ENCODE peak calls at places on chromosome 4, in six cellular contexts. One of them, this sample, is unnamed.
A peak's percentile ranks its signal among the peaks of the same experiment; 100 is the strongest.

GRCh38 chr4:14916554-14917304 is 85.6 kb upstream of the CPEB2 start:
- DNase-seq in lung: no peak
- DNase-seq in body of pancreas: no peak
- DNase-seq in tibial artery: no peak
- DNase-seq in foreskin keratinocyte: no peak
- DNase-seq in small intestine: no peak
- DNase-seq in this sample: peak; percentile 11

GRCh38 chr4:184287697-184288255 is 70.1 kb upstream of the ENPP6 start:
- DNase-seq in lung: peak; percentile 81
- DNase-seq in body of pancreas: peak; percentile 31
- DNase-seq in tibial artery: no peak
- DNase-seq in foreskin keratinocyte: peak; percentile 33
- DNase-seq in small intestine: peak; percentile 74
- DNase-seq in this sample: no peak

GRCh38 chr4:173675446-173675845 is 145.4 kb upstream of the HAND2 start:
- DNase-seq in lung: no peak
- DNase-seq in body of pancreas: no peak
- DNase-seq in tibial artery: no peak
- DNase-seq in foreskin keratinocyte: no peak
- DNase-seq in small intestine: no peak
- DNase-seq in this sample: no peak

GRCh38 chr4:75289843-75290616 is 224.2 kb downstream of the RCHY1 start:
- DNase-seq in lung: no peak
- DNase-seq in body of pancreas: peak; percentile 12
- DNase-seq in tibial artery: no peak
- DNase-seq in foreskin keratinocyte: peak; percentile 63
- DNase-seq in small intestine: peak; percentile 10
- DNase-seq in this sample: peak; percentile 99

GRCh38 chr4:1413221-1413663 is 7.0 kb upstream of the NKX1-1 start:
- DNase-seq in lung: no peak
- DNase-seq in body of pancreas: no peak
- DNase-seq in tibial artery: no peak
- DNase-seq in foreskin keratinocyte: no peak
- DNase-seq in small intestine: no peak
- DNase-seq in this sample: no peak

GRCh38 chr4:67051000-67051789 is 494.1 kb downstream of the CENPC start:
- DNase-seq in lung: no peak
- DNase-seq in body of pancreas: no peak
- DNase-seq in tibial artery: no peak
- DNase-seq in foreskin keratinocyte: no peak
- DNase-seq in small intestine: no peak
- DNase-seq in this sample: no peak

GRCh38 chr4:33512397-33512796 is 2731.9 kb downstream of the ARAP2 start:
- DNase-seq in lung: no peak
- DNase-seq in body of pancreas: no peak
- DNase-seq in tibial artery: no peak
- DNase-seq in foreskin keratinocyte: no peak
- DNase-seq in small intestine: no peak
- DNase-seq in this sample: no peak

GRCh38 chr4:144463896-144464295 is 182.1 kb upstream of the HHIP start:
- DNase-seq in lung: no peak
- DNase-seq in body of pancreas: no peak
- DNase-seq in tibial artery: no peak
- DNase-seq in foreskin keratinocyte: no peak
- DNase-seq in small intestine: no peak
- DNase-seq in this sample: peak; percentile 85

GRCh38 chr4:173488656-173489055 is 41.4 kb downstream of the HAND2 start:
- DNase-seq in lung: no peak
- DNase-seq in body of pancreas: no peak
- DNase-seq in tibial artery: no peak
- DNase-seq in foreskin keratinocyte: no peak
- DNase-seq in small intestine: no peak
- DNase-seq in this sample: no peak

GRCh38 chr4:144583658-144584057 is 62.3 kb upstream of the HHIP start:
- DNase-seq in lung: no peak
- DNase-seq in body of pancreas: no peak
- DNase-seq in tibial artery: no peak
- DNase-seq in foreskin keratinocyte: no peak
- DNase-seq in small intestine: no peak
- DNase-seq in this sample: no peak

GRCh38 chr4:120815361-120815760 is 107.2 kb downstream of the PRDM5 start:
- DNase-seq in lung: no peak
- DNase-seq in body of pancreas: no peak
- DNase-seq in tibial artery: no peak
- DNase-seq in foreskin keratinocyte: no peak
- DNase-seq in small intestine: no peak
- DNase-seq in this sample: no peak

GRCh38 chr4:168846414-168846813 is 163.6 kb downstream of the CBR4 start:
- DNase-seq in lung: no peak
- DNase-seq in body of pancreas: no peak
- DNase-seq in tibial artery: no peak
- DNase-seq in foreskin keratinocyte: no peak
- DNase-seq in small intestine: no peak
- DNase-seq in this sample: no peak
- H3K4me1 ChIP-seq in lung: peaks cover 41% of the 10 kb centered on the region
- H3K4me1 ChIP-seq in body of pancreas: peaks cover 6% of the 10 kb centered on the region
- H3K4me1 ChIP-seq in tibial artery: peaks cover 83% of the 10 kb centered on the region
- H3K4me1 ChIP-seq in foreskin keratinocyte: peaks cover 51% of the 10 kb centered on the region
- H3K4me1 ChIP-seq in small intestine: peaks cover 10% of the 10 kb centered on the region
- H3K4me1 ChIP-seq in this sample: peaks cover 47% of the 10 kb centered on the region

DNA sequence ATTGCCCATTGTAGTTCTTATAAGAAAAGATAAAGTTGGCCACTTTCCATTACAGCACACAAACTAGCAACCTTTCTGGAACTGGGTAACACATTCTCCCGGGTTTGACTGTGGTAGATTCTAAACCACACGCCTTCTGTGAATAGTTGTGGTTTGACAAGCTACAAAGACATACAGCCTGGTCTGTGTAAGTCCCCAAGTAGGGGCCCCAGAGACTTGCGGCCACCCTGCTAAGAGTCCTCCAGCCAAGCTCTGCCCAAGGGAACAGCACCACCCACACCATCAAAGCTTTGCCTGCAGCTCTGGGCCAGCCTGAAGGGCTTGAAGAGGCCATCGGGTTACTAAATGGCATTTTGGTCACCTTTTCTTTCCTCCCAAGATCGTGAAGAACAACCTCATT is 203.4 kb downstream of the MAML3 start:
- DNase-seq in lung: no peak
- DNase-seq in body of pancreas: no peak
- DNase-seq in tibial artery: no peak
- DNase-seq in foreskin keratinocyte: no peak
- DNase-seq in small intestine: peak; percentile 39
- DNase-seq in this sample: peak; percentile 64
- H3K4me1 ChIP-seq in lung: peaks cover 4% of the 10 kb centered on the region
- H3K4me1 ChIP-seq in body of pancreas: peaks cover 6% of the 10 kb centered on the region
- H3K4me1 ChIP-seq in tibial artery: peaks cover 11% of the 10 kb centered on the region
- H3K4me1 ChIP-seq in foreskin keratinocyte: no peaks in the 10 kb centered on the region
- H3K4me1 ChIP-seq in small intestine: no peaks in the 10 kb centered on the region
- H3K4me1 ChIP-seq in this sample: peaks cover 7% of the 10 kb centered on the region

GRCh38 chr4:84237008-84237407 is 262.1 kb downstream of the NKX6-1 start:
- DNase-seq in lung: no peak
- DNase-seq in body of pancreas: no peak
- DNase-seq in tibial artery: no peak
- DNase-seq in foreskin keratinocyte: peak; percentile 3
- DNase-seq in small intestine: no peak
- DNase-seq in this sample: no peak
- H3K4me1 ChIP-seq in lung: no peaks in the 10 kb centered on the region
- H3K4me1 ChIP-seq in body of pancreas: no peaks in the 10 kb centered on the region
- H3K4me1 ChIP-seq in tibial artery: no peaks in the 10 kb centered on the region
- H3K4me1 ChIP-seq in foreskin keratinocyte: no peaks in the 10 kb centered on the region
- H3K4me1 ChIP-seq in small intestine: no peaks in the 10 kb centered on the region
- H3K4me1 ChIP-seq in this sample: no peaks in the 10 kb centered on the region

DNA sequence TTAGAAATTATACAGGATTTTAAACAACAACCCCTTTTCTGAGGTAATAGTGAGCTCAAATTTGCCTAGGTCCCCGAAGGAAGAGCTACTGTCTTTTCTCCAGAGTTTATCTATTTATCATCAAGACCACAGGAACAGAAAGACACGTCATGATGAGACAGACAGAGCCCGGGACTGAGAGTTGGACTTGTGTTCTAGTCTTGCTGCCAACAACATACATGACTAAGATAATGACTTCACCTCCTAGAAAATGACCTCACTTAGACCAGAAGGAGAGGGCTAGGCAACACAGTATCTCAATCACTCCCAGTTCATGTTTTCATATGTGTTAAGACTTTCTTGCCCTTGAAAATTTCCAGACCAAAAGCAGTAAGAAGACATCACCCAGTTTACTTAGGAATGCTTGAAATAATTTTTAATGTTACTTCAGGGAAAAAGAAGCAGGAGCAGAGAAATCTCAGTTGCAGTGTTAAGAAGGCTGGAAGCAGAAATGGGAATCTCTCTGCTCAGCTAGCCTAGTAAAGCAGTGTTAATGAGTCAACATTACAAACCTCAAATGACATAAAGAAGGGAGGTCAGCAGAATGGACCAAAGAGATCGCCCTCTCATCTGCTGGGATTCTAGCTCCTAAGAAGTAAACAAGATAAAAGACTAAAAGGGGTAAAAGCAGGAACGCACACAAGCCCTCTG is 24.9 kb downstream of the PDGFC start:
- DNase-seq in lung: no peak
- DNase-seq in body of pancreas: no peak
- DNase-seq in tibial artery: peak; percentile 59
- DNase-seq in foreskin keratinocyte: peak; percentile 98
- DNase-seq in small intestine: no peak
- DNase-seq in this sample: no peak
- H3K4me1 ChIP-seq in lung: peaks cover 21% of the 10 kb centered on the region
- H3K4me1 ChIP-seq in body of pancreas: peaks cover 48% of the 10 kb centered on the region
- H3K4me1 ChIP-seq in tibial artery: peaks cover 67% of the 10 kb centered on the region
- H3K4me1 ChIP-seq in foreskin keratinocyte: peaks cover 83% of the 10 kb centered on the region
- H3K4me1 ChIP-seq in small intestine: no peaks in the 10 kb centered on the region
- H3K4me1 ChIP-seq in this sample: peaks cover 17% of the 10 kb centered on the region

DNA sequence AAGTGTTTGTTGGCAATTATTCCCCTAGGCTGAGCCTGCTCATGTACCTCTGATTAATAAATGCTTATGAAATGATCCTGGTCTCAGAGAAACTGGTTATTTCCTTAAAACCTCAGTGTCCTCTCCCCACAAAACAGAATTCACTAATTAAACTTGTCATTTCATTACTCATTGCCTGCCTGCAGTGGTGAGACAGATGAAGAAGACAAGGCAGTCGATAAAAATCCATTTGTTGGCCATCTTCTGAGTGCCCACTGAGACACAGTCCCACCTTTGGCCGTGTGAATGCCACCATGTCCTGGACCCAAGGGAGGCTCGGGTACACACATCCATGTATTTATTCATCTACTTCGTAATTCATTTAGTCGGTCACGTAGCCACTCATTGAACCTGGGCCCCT is 3.4 kb downstream of the S100P start:
- DNase-seq in lung: no peak
- DNase-seq in body of pancreas: no peak
- DNase-seq in tibial artery: no peak
- DNase-seq in foreskin keratinocyte: no peak
- DNase-seq in small intestine: no peak
- DNase-seq in this sample: no peak
- H3K4me1 ChIP-seq in lung: peaks cover 4% of the 10 kb centered on the region
- H3K4me1 ChIP-seq in body of pancreas: peaks cover 9% of the 10 kb centered on the region
- H3K4me1 ChIP-seq in tibial artery: no peaks in the 10 kb centered on the region
- H3K4me1 ChIP-seq in foreskin keratinocyte: peaks cover 9% of the 10 kb centered on the region
- H3K4me1 ChIP-seq in small intestine: peaks cover 8% of the 10 kb centered on the region
- H3K4me1 ChIP-seq in this sample: peaks cover 14% of the 10 kb centered on the region

DNA sequence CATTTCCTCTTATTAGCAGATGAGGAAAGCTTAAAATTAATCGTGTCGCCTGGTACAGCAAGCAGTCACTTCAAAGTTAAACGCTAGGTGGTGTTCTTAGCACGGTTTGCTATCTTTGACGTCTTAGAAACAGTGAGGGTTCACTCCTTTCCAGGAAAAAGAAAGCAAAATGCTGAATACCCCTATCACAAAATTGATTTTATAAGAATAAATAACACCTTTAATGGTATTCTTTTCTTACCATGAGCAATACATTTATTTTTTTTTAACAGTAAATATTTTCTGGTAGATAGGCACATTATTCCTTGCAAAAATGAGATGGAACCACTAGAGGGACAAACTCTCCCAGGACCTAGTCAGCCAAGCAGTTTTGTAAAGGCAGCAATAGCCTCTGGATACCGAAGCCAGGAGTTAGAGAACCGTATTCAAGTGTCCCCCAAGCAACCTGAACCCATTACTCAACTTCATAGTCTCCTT is 153.9 kb downstream of the KDR start:
- DNase-seq in lung: no peak
- DNase-seq in body of pancreas: no peak
- DNase-seq in tibial artery: no peak
- DNase-seq in foreskin keratinocyte: peak; percentile 8
- DNase-seq in small intestine: peak; percentile 49
- DNase-seq in this sample: peak; percentile 74
- H3K4me1 ChIP-seq in lung: no peaks in the 10 kb centered on the region
- H3K4me1 ChIP-seq in body of pancreas: no peaks in the 10 kb centered on the region
- H3K4me1 ChIP-seq in tibial artery: no peaks in the 10 kb centered on the region
- H3K4me1 ChIP-seq in foreskin keratinocyte: no peaks in the 10 kb centered on the region
- H3K4me1 ChIP-seq in small intestine: no peaks in the 10 kb centered on the region
- H3K4me1 ChIP-seq in this sample: no peaks in the 10 kb centered on the region

GRCh38 chr4:139144161-139144859 is 32.7 kb downstream of the ELF2 start:
- DNase-seq in lung: peak; percentile 37
- DNase-seq in body of pancreas: no peak
- DNase-seq in tibial artery: peak; percentile 73
- DNase-seq in foreskin keratinocyte: peak; percentile 63
- DNase-seq in small intestine: peak; percentile 24
- DNase-seq in this sample: peak; percentile 49
- H3K4me1 ChIP-seq in lung: peaks cover 26% of the 10 kb centered on the region
- H3K4me1 ChIP-seq in body of pancreas: peaks cover 21% of the 10 kb centered on the region
- H3K4me1 ChIP-seq in tibial artery: peaks cover 27% of the 10 kb centered on the region
- H3K4me1 ChIP-seq in foreskin keratinocyte: peaks cover 5% of the 10 kb centered on the region
- H3K4me1 ChIP-seq in small intestine: no peaks in the 10 kb centered on the region
- H3K4me1 ChIP-seq in this sample: peaks cover 17% of the 10 kb centered on the region